ENCODE peak calls at places on chromosomes 3 and 15, in seven cellular contexts. Z is bronchial epithelial cell, M is uterus, Y is psoas muscle, B is pancreas, I is skeletal muscle cell, N is IMR-90. V is an unnamed sample.

GRCh38 chr15:41284425-41285177 is 47.8 kb downstream of the OIP5 start:
- DNase-seq in Z (peak; percentile 17), M (no peak), Y (no peak), B (peak; percentile 50), I (no peak), N (no peak), V (peak; percentile 22)

GRCh38 chr3:32226875-32227500 is 11.5 kb upstream of the CMTM8 start:
- DNase-seq in Z (peak; percentile 82), M (no peak), Y (no peak), B (no peak), I (peak; percentile 82), N (peak; percentile 30), V (no peak)

GRCh38 chr3:149310796-149311534 is 22.5 kb downstream of the TM4SF18 start:
- DNase-seq in Z (peak; percentile 59), M (no peak), Y (no peak), B (no peak), I (no peak), N (no peak), V (no peak)

GRCh38 chr3:44477312-44478030 is at the start of gene ZNF445:
- DNase-seq in Z (peak; percentile 43), M (peak; percentile 80), Y (peak; percentile 83), B (peak; percentile 78), I (peak; percentile 45), N (peak; percentile 74), V (peak; percentile 70)

GRCh38 chr3:153165211-153165815 is 3.3 kb downstream of the RAP2B start:
- DNase-seq in Z (peak; percentile 39), M (no peak), Y (no peak), B (no peak), I (no peak), N (peak; percentile 42), V (no peak)

GRCh38 chr15:62850791-62851291 is 191.7 kb upstream of the TPM1 start:
- DNase-seq in Z (peak; percentile 59), M (no peak), Y (no peak), B (no peak), I (peak; percentile 41), N (peak; percentile 76), V (no peak)

GRCh38 chr3:156259896-156260788 is 139.8 kb downstream of the KCNAB1 start:
- DNase-seq in Z (peak; percentile 27), M (no peak), Y (no peak), B (no peak), I (no peak), N (no peak), V (no peak)

GRCh38 chr3:112931737-112932521 is 43.0 kb downstream of the CD200R1 start:
- DNase-seq in Z (no peak), M (no peak), Y (no peak), B (peak; percentile 4), I (no peak), N (no peak), V (no peak)

GRCh38 chr3:37543692-37544091 is 318.0 kb upstream of the CTDSPL start:
- DNase-seq in Z (peak; percentile 10), M (no peak), Y (no peak), B (no peak), I (no peak), N (no peak), V (peak; percentile 31)

GRCh38 chr3:72055436-72055835 is 270.5 kb upstream of the PROK2 start:
- DNase-seq in Z (no peak), M (no peak), Y (no peak), B (no peak), I (no peak), N (no peak), V (no peak)

GRCh38 chr3:72060447-72061034 is 275.6 kb upstream of the PROK2 start:
- DNase-seq in Z (no peak), M (no peak), Y (no peak), B (no peak), I (no peak), N (no peak), V (no peak)

GRCh38 chr3:72054976-72055375 is 270.0 kb upstream of the PROK2 start:
- DNase-seq in Z (no peak), M (no peak), Y (no peak), B (no peak), I (no peak), N (no peak), V (no peak)

GRCh38 chr3:72062017-72062416 is 277.1 kb upstream of the PROK2 start:
- DNase-seq in Z (peak; percentile 10), M (no peak), Y (no peak), B (no peak), I (no peak), N (no peak), V (no peak)

DNA sequence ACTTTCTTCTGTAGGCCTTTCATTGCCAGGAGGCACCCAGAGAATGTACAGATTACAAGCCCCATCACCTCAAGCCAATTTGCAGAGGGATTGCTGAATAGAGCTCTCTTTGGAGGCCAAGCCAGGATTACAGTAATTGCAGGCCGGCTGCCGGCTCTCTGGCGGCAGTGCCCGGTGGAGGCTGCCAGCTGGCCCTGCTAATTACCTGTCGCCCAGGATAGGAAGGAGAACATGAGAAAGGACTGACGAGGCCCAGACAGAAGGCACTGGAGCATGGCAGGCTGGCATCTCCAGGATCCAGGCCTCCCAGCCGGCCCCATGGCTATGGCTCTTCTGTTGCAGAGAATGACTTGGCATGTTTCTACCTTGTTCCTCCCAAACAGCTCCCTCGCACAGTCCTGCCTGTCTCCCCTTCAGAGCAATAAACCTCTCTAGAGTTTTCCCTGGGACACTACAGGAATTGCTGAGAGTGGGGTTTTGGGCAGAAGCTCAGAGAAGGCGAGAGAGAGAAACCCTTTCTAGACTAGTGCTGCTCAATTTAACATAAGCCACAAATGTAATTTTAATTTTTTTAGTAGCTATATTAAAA is 273.6 kb upstream of the PROK2 start:
- DNase-seq in Z (no peak), M (no peak), Y (peak; percentile 55), B (no peak), I (no peak), N (no peak), V (peak; percentile 65)
- H3K4me3 ChIP-seq in Z (no peak overlapping the region), M (no peak overlapping the region), Y (no peak overlapping the region), B (no peak overlapping the region), I (no peak overlapping the region), N (no peak overlapping the region), V (no peak overlapping the region)

GRCh38 chr3:38564631-38565338 is 68.6 kb downstream of the EXOG start:
- DNase-seq in Z (no peak), M (no peak), Y (no peak), B (no peak), I (no peak), N (no peak), V (no peak)
- H3K4me3 ChIP-seq in Z (no peak overlapping the region), M (no peak overlapping the region), Y (no peak overlapping the region), B (no peak overlapping the region), I (no peak overlapping the region), N (no peak overlapping the region), V (no peak overlapping the region)

GRCh38 chr3:126781406-126781805 is 77.4 kb downstream of the CHCHD6 start:
- DNase-seq in Z (no peak), M (no peak), Y (no peak), B (no peak), I (no peak), N (no peak), V (no peak)

GRCh38 chr3:126784254-126784653 is 80.2 kb downstream of the CHCHD6 start:
- DNase-seq in Z (no peak), M (no peak), Y (no peak), B (no peak), I (no peak), N (no peak), V (no peak)

GRCh38 chr3:126781889-126782491 is 78.0 kb downstream of the CHCHD6 start:
- DNase-seq in Z (peak; percentile 91), M (peak; percentile 30), Y (no peak), B (no peak), I (peak; percentile 78), N (peak; percentile 86), V (no peak)

GRCh38 chr3:126780666-126781065 is 76.6 kb downstream of the CHCHD6 start:
- DNase-seq in Z (no peak), M (no peak), Y (no peak), B (no peak), I (no peak), N (no peak), V (no peak)

GRCh38 chr3:126782554-126782953 is 78.5 kb downstream of the CHCHD6 start:
- DNase-seq in Z (peak; percentile 99), M (no peak), Y (peak; percentile 23), B (no peak), I (peak; percentile 86), N (peak; percentile 87), V (no peak)
- H3K4me3 ChIP-seq in Z (no peak overlapping the region), M (no peak overlapping the region), Y (no peak overlapping the region), B (no peak overlapping the region), I (no peak overlapping the region), N (no peak overlapping the region), V (no peak overlapping the region)

DNA sequence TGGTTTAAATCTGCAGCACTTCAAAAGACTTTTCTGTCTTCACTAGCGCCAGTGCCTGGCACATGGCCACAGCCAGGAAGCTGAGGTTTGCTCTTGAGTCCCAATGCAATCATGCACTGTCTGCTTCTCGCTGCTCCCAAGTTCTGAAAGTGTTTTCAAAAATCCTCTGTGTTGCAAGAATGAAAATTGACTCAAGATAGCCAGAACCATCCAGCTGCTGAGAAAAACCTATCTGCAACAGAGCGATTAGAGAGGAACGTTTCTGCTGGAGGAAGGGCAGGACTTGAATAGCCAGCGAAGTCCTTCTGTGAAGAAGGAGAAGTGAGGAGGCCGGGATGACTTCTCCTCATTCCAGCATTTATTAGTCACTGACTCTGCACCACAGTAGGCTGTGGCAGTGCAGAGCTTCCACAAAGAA is 358.4 kb upstream of the NR2F2 start:
- DNase-seq in Z (no peak), M (peak; percentile 59), Y (no peak), B (no peak), I (peak; percentile 87), N (peak; percentile 85), V (no peak)
- H3K4me3 ChIP-seq in Z (no peak overlapping the region), M (no peak overlapping the region), Y (no peak overlapping the region), B (no peak overlapping the region), I (peak overlapping the region; percentile 11), N (no peak overlapping the region), V (no peak overlapping the region)